ENCODE peak calls at places on chromosomes 12 and 14, in four cellular contexts. T is CD8-positive, alpha-beta T cell; S is psoas muscle; D is activated T-helper 1 cell treated with anti-CD3 and anti-CD28 coated beads, Interleukin-12 subunit alpha, Interleukin-12 subunit beta, Interleukin-2, Interleukin-4 antibody, amounts not matched to agents 30 ng/mL and 10 ng/mL and 1 ng/mL, durations not matched to agents 14 hours and 24 hours and 36 hours. P is an unnamed sample.

GRCh38 chr14:57389646-57390036 is 745 bp upstream of the NAA30 start:
- DNase-seq in D (no peak), T (peak; percentile 2), S (no peak), P (no peak)

GRCh38 chr12:96020314-96021003 is 14.9 kb downstream of the LTA4H start:
- DNase-seq in S (no peak), T (no peak), D (no peak), P (no peak)

GRCh38 chr12:128178551-128178950 is 88.4 kb upstream of the TMEM132C start:
- DNase-seq in D (no peak), S (no peak), T (no peak), P (no peak)

GRCh38 chr12:130334937-130335336 is 2.8 kb upstream of the PIWIL1 start:
- DNase-seq in S (no peak), D (no peak), T (no peak), P (no peak)

GRCh38 chr12:123367511-123367910 is 2.9 kb upstream of the SBNO1 start:
- DNase-seq in T (no peak), S (no peak), D (no peak), P (no peak)

GRCh38 chr12:49794811-49795653 is 33.2 kb downstream of the NCKAP5L start:
- DNase-seq in S (no peak), T (no peak), D (no peak), P (no peak)

GRCh38 chr12:106345739-106346138 is 11.8 kb upstream of the POLR3B start:
- DNase-seq in D (no peak), S (no peak), T (no peak), P (peak; percentile 16)

GRCh38 chr12:31001581-31002360 is 71.9 kb upstream of the DDX11 start:
- DNase-seq in S (no peak), T (no peak), D (no peak), P (no peak)

GRCh38 chr12:123546281-123546680 is 12.8 kb upstream of the RILPL1 start:
- DNase-seq in D (no peak), S (no peak), T (no peak), P (no peak)

GRCh38 chr12:110266980-110267620 is 13.9 kb upstream of the ATP2A2 start:
- DNase-seq in T (no peak), S (no peak), D (no peak), P (no peak)

GRCh38 chr12:129871991-129872969 is 31.5 kb downstream of the TMEM132D start:
- DNase-seq in D (no peak), T (no peak), S (no peak), P (no peak)

GRCh38 chr14:58118097-58118496 is 33.9 kb downstream of the ARMH4 start:
- DNase-seq in T (no peak), D (no peak), S (no peak), P (no peak)

GRCh38 chr14:68487805-68488590 is 304.9 kb downstream of the ZFP36L1 start:
- DNase-seq in D (no peak), S (no peak), T (no peak), P (no peak)

GRCh38 chr14:101134851-101135486 is 231.4 kb upstream of the RTL1 start:
- DNase-seq in S (no peak), D (no peak), T (no peak), P (no peak)

GRCh38 chr12:94565683-94566082 is 84.7 kb downstream of the TMCC3 start:
- DNase-seq in D (no peak), S (no peak), T (no peak), P (peak; percentile 4)

GRCh38 chr12:29593001-29593400 is 95.5 kb upstream of the OVCH1 start:
- DNase-seq in D (no peak), S (no peak), T (no peak), P (no peak)

GRCh38 chr12:4355843-4356327 is 23.6 kb downstream of the FGF23 start:
- DNase-seq in T (peak; percentile 10), S (peak; percentile 25), D (peak; percentile 28), P (no peak)

GRCh38 chr12:87382959-87383591 is 646.1 kb downstream of the C12orf50 start:
- DNase-seq in D (no peak), T (no peak), S (no peak), P (no peak)

GRCh38 chr14:89618309-89618708 is 201.3 kb upstream of the FOXN3 start:
- DNase-seq in D (no peak), S (no peak), T (no peak), P (no peak)

GRCh38 chr14:100622234-100622633 is 35.0 kb upstream of the BEGAIN start:
- DNase-seq in S (no peak), D (no peak), T (no peak), P (no peak)

GRCh38 chr12:76820888-76821482 is 57.1 kb downstream of the ZDHHC17 start:
- DNase-seq in S (no peak), D (no peak), T (no peak), P (no peak)

GRCh38 chr14:104968153-104968527 is 10.0 kb downstream of the AHNAK2 start:
- DNase-seq in T (no peak), S (peak; percentile 86), D (no peak), P (no peak)

GRCh38 chr12:3065300-3065699 is 11.9 kb upstream of the TSPAN9 start:
- DNase-seq in T (no peak), S (no peak), D (no peak), P (no peak)